ENCODE peak calls at places on chromosome 13, in ten cellular contexts. Q, Z, O, Y, I, R, K, E, X and A are unnamed samples.

GRCh38 chr13:114142640-114143490 is 10.4 kb upstream of the RASA3 start:
- DNase-seq in Q (peak), Z (peak), O (peak), Y (peak), I (peak), R (peak), K (peak), E (no peak), X (peak), A (no peak)

GRCh38 chr13:50529154-50529882 is 314.2 kb downstream of the DLEU7 start:
- DNase-seq in Q (peak), Z (peak), O (peak), Y (peak), I (peak), R (peak), K (no peak), E (no peak), X (peak), A (peak)

GRCh38 chr13:58160980-58161379 is 529.4 kb downstream of the PCDH17 start:
- DNase-seq in Q (no peak), Z (no peak), O (no peak), Y (no peak), I (no peak), R (no peak), K (no peak), E (no peak), X (no peak), A (no peak)

GRCh38 chr13:23558675-23559536 is 11.3 kb upstream of the TNFRSF19 start:
- DNase-seq in Q (peak), Z (no peak), O (peak), Y (no peak), I (peak), R (peak), K (no peak), E (no peak), X (peak), A (peak)

GRCh38 chr13:32381539-32381938 is 46.4 kb downstream of the N4BP2L1 start:
- DNase-seq in Q (peak), Z (peak), O (peak), Y (no peak), I (no peak), R (peak), K (no peak), E (no peak), X (no peak), A (peak)

GRCh38 chr13:78137404-78138142 is 218.9 kb upstream of the EDNRB start:
- DNase-seq in Q (peak), Z (peak), O (peak), Y (no peak), I (peak), R (peak), K (peak), E (no peak), X (no peak), A (peak)

GRCh38 chr13:40446365-40446764 is 220.1 kb downstream of the FOXO1 start:
- DNase-seq in Q (no peak), Z (no peak), O (peak), Y (no peak), I (no peak), R (peak), K (no peak), E (no peak), X (no peak), A (peak)

GRCh38 chr13:40994581-40995230 is 24.4 kb downstream of the ELF1 start:
- DNase-seq in Q (no peak), Z (no peak), O (peak), Y (no peak), I (no peak), R (no peak), K (no peak), E (no peak), X (no peak), A (no peak)

GRCh38 chr13:113820813-113821651 is 42.8 kb downstream of the GAS6 start:
- DNase-seq in Q (peak), Z (peak), O (peak), Y (no peak), I (peak), R (peak), K (no peak), E (no peak), X (no peak), A (peak)

GRCh38 chr13:107119989-107120881 is 552.3 kb upstream of the ARGLU1 start:
- DNase-seq in Q (no peak), Z (no peak), O (peak), Y (no peak), I (no peak), R (no peak), K (no peak), E (no peak), X (no peak), A (no peak)

GRCh38 chr13:113828282-113828825 is 35.5 kb downstream of the GAS6 start:
- DNase-seq in Q (no peak), Z (no peak), O (no peak), Y (no peak), I (no peak), R (no peak), K (no peak), E (no peak), X (peak), A (no peak)

GRCh38 chr13:110559986-110560385 is 1.5 kb downstream of the RAB20 start:
- DNase-seq in Q (no peak), Z (no peak), O (peak), Y (no peak), I (no peak), R (no peak), K (no peak), E (no peak), X (no peak), A (no peak)

GRCh38 chr13:62512194-62513141 is 1096.8 kb upstream of the PCDH20 start:
- DNase-seq in Q (peak), Z (peak), O (peak), Y (no peak), I (no peak), R (peak), K (peak), E (no peak), X (peak), A (peak)

GRCh38 chr13:99033814-99034213 is 56.0 kb upstream of the DOCK9 start:
- DNase-seq in Q (peak), Z (no peak), O (peak), Y (no peak), I (peak), R (peak), K (peak), E (no peak), X (no peak), A (peak)

GRCh38 chr13:41236369-41236768 is 27.0 kb downstream of the MTRF1 start:
- DNase-seq in Q (no peak), Z (no peak), O (no peak), Y (no peak), I (no peak), R (no peak), K (no peak), E (no peak), X (no peak), A (no peak)